ENCODE peak calls at places on chromosomes 3 and 15, in four cellular contexts. H is NB4; E is stimulated activated CD4-positive, alpha-beta T cell treated with anti-CD3 and anti-CD28 coated beads, Interleukin-15, amount 100 ng/mL, for 1 hour; W is left colon. F is an unnamed sample.

GRCh38 chr15:70249616-70250015 is 151.9 kb upstream of the TLE3 start:
- DNase-seq in H (no peak), E (no peak), W (no peak), F (no peak)

GRCh38 chr3:9316881-9317341 is 45.9 kb upstream of the THUMPD3 start:
- DNase-seq in H (no peak), E (no peak), W (peak; percentile 16), F (no peak)

GRCh38 chr15:55744026-55744655 is 1.2 kb upstream of the PRTG start:
- DNase-seq in H (no peak), E (no peak), W (no peak), F (no peak)

GRCh38 chr3:119336823-119337222 is 42.6 kb downstream of the ARHGAP31 start:
- DNase-seq in H (no peak), E (no peak), W (no peak), F (no peak)

GRCh38 chr3:71721721-71722157 is 3.5 kb downstream of the EIF4E3 start:
- DNase-seq in H (peak; percentile 45), E (no peak), W (no peak), F (no peak)

GRCh38 chr3:72907131-72907697 is 19.4 kb downstream of the GXYLT2 start:
- DNase-seq in H (no peak), E (no peak), W (no peak), F (no peak)

GRCh38 chr3:18237251-18238005 is 187.7 kb downstream of the SATB1 start:
- DNase-seq in H (no peak), E (no peak), W (no peak), F (no peak)

GRCh38 chr15:61444585-61444984 is 215.5 kb upstream of the RORA start:
- DNase-seq in H (no peak), E (no peak), W (no peak), F (no peak)

GRCh38 chr15:74428970-74429783 is 4.6 kb downstream of the SEMA7A start:
- DNase-seq in H (peak; percentile 46), E (no peak), W (no peak), F (no peak)

GRCh38 chr15:76073554-76073953 is 13.8 kb downstream of the TMEM266 start:
- DNase-seq in H (no peak), E (no peak), W (no peak), F (no peak)

GRCh38 chr15:30791239-30791638 is 112.5 kb upstream of the FAN1 start:
- DNase-seq in H (peak; percentile 39), E (no peak), W (no peak), F (peak; percentile 61)

GRCh38 chr15:67105065-67105951 is 39.9 kb downstream of the SMAD3 start:
- DNase-seq in H (no peak), E (no peak), W (no peak), F (no peak)

GRCh38 chr15:73781038-73781925 is 28.1 kb upstream of the INSYN1 start:
- DNase-seq in H (peak; percentile 24), E (no peak), W (no peak), F (peak; percentile 56)

GRCh38 chr3:37218206-37218605 is 43.8 kb upstream of the LRRFIP2 start:
- DNase-seq in H (no peak), E (no peak), W (no peak), F (no peak)

GRCh38 chr3:150286390-150287147 is 121.5 kb upstream of the TSC22D2 start:
- DNase-seq in H (peak; percentile 25), E (no peak), W (no peak), F (peak; percentile 84)

GRCh38 chr3:127501177-127501576 is 89.4 kb downstream of the TPRA1 start:
- DNase-seq in H (no peak), E (no peak), W (no peak), F (peak; percentile 37)

GRCh38 chr15:72130272-72130671 is 12.1 kb downstream of the SENP8 start:
- DNase-seq in H (no peak), E (no peak), W (peak; percentile 18), F (no peak)

GRCh38 chr3:46675426-46675825 is 18.1 kb downstream of the ALS2CL start:
- DNase-seq in H (no peak), E (no peak), W (no peak), F (no peak)

GRCh38 chr3:184322731-184323487 is 8.5 kb downstream of the EIF4G1 start:
- DNase-seq in H (no peak), E (no peak), W (no peak), F (no peak)

GRCh38 chr3:197458179-197458707 is 97.5 kb downstream of the BDH1 start:
- DNase-seq in H (peak; percentile 54), E (no peak), W (peak; percentile 57), F (peak; percentile 87)

F was measured in Karpas-422.